ENCODE peak calls at places on chromosomes 4 and X, in seven cellular contexts. E is stomach; M is neural progenitor cell; H is heart left ventricle; G is fibroblast of lung; A is omental fat pad; J is CD4-positive, alpha-beta T cell. T is an unnamed sample.

GRCh38 chrX:130975947-130976346 is 72.9 kb upstream of the ENOX2 start:
- DNase-seq in H (no peak), E (no peak), J (no peak), M (peak; percentile 53), A (no peak), G (peak; percentile 70), T (peak; percentile 6)

GRCh38 chrX:23993012-23993633 is 33.9 kb downstream of the KLHL15 start:
- DNase-seq in G (no peak), A (no peak), H (no peak), M (no peak), E (no peak), J (no peak), T (no peak)

GRCh38 chr4:175139205-175139604 is 221.0 kb downstream of the ADAM29 start:
- DNase-seq in G (no peak), H (no peak), J (no peak), E (no peak), A (no peak), M (no peak), T (no peak)

GRCh38 chrX:25523574-25523973 is 507.8 kb upstream of the ARX start:
- DNase-seq in A (no peak), M (peak; percentile 60), G (peak; percentile 57), H (peak; percentile 17), E (no peak), J (no peak), T (no peak)

GRCh38 chr4:126341927-126342326 is 1027.2 kb downstream of the FAT4 start:
- DNase-seq in J (no peak), G (no peak), M (no peak), H (no peak), E (no peak), A (no peak), T (no peak)

GRCh38 chr4:147487616-147488015 is 6.7 kb downstream of the EDNRA start:
- DNase-seq in H (no peak), E (no peak), G (no peak), A (no peak), M (no peak), J (no peak), T (no peak)

GRCh38 chrX:109966246-109966645 is 36.7 kb upstream of the TMEM164 start:
- DNase-seq in E (no peak), G (peak; percentile 24), A (no peak), M (no peak), J (no peak), H (no peak), T (no peak)

GRCh38 chr4:143356493-143356892 is 19.8 kb downstream of the GAB1 start:
- DNase-seq in J (no peak), H (no peak), M (no peak), G (no peak), A (no peak), E (no peak), T (peak; percentile 63)

GRCh38 chrX:73767017-73767416 is 204.0 kb downstream of the CHIC1 start:
- DNase-seq in J (no peak), A (no peak), H (no peak), E (no peak), M (no peak), G (no peak), T (no peak)

GRCh38 chrX:129983575-129984131 is 1.2 kb downstream of the BCORL1 start:
- DNase-seq in M (peak; percentile 74), E (no peak), J (no peak), G (no peak), H (peak; percentile 30), A (no peak), T (no peak)

GRCh38 chrX:68832101-68832416 is 3.2 kb downstream of the EFNB1 start:
- DNase-seq in E (peak; percentile 45), J (no peak), H (peak; percentile 43), G (peak; percentile 75), A (no peak), M (peak; percentile 41), T (peak; percentile 28)

GRCh38 chr4:104531390-104531789 is 36.7 kb upstream of the CXXC4 start:
- DNase-seq in A (no peak), J (no peak), M (no peak), E (no peak), G (peak; percentile 9), H (no peak), T (peak; percentile 12)

GRCh38 chrX:1281511-1281910 is 12.9 kb downstream of the CSF2RA start:
- DNase-seq in J (no peak), E (no peak), A (no peak), M (no peak), H (no peak), G (no peak), T (no peak)

GRCh38 chrX:64205441-64205734 is at the start of gene AMER1:
- DNase-seq in G (no peak), H (no peak), M (no peak), J (no peak), E (no peak), A (no peak), T (no peak)

GRCh38 chr4:121277194-121278105 is 103.4 kb downstream of the QRFPR start:
- DNase-seq in A (no peak), J (no peak), G (no peak), H (no peak), M (peak; percentile 43), E (no peak), T (no peak)

GRCh38 chrX:111090458-111090857 is 5.5 kb upstream of the PAK3 start:
- DNase-seq in E (no peak), H (no peak), M (no peak), J (no peak), A (no peak), G (no peak), T (no peak)

GRCh38 chr4:85828295-85828910 is 353.5 kb downstream of the ARHGAP24 start:
- DNase-seq in H (no peak), E (no peak), J (no peak), G (no peak), M (no peak), A (no peak), T (peak; percentile 48)

GRCh38 chr4:186693159-186693815 is 30.4 kb downstream of the FAT1 start:
- DNase-seq in J (no peak), H (peak; percentile 67), G (peak; percentile 86), M (no peak), A (peak; percentile 48), E (peak; percentile 76), T (no peak)

GRCh38 chrX:16836371-16836770 is 33.8 kb downstream of the RBBP7 start:
- DNase-seq in E (peak; percentile 49), G (peak; percentile 49), H (no peak), M (peak; percentile 52), A (no peak), J (no peak), T (peak; percentile 20)

GRCh38 chrX:17748684-17749083 is 11.4 kb downstream of the SCML1 start:
- DNase-seq in A (no peak), M (no peak), J (no peak), H (no peak), G (no peak), E (no peak), T (no peak)

GRCh38 chr4:82811838-82812672 is 13.5 kb upstream of the SCD5 start:
- DNase-seq in E (no peak), G (peak; percentile 48), M (peak; percentile 80), A (no peak), H (no peak), J (no peak), T (no peak)

GRCh38 chr4:22625301-22625700 is 67.4 kb upstream of the GBA3 start:
- DNase-seq in E (no peak), A (no peak), H (no peak), M (peak; percentile 27), J (no peak), G (no peak), T (no peak)

GRCh38 chrX:29662759-29663503 is 552.4 kb upstream of the MAGEB2 start:
- DNase-seq in G (peak; percentile 88), H (no peak), A (no peak), E (no peak), M (no peak), J (no peak), T (peak; percentile 78)

GRCh38 chr4:142940614-142941013 is 94.5 kb upstream of the INPP4B start:
- DNase-seq in E (peak; percentile 68), G (no peak), M (no peak), J (no peak), H (no peak), A (no peak), T (no peak)

GRCh38 chr4:99321241-99322191 is at the start of gene ADH1B:
- DNase-seq in A (no peak), G (peak; percentile 84), H (no peak), J (no peak), M (peak; percentile 70), E (no peak), T (no peak)

GRCh38 chr4:132669786-132670185 is 479.3 kb upstream of the PCDH10 start:
- DNase-seq in H (no peak), G (no peak), E (no peak), A (no peak), J (no peak), M (no peak), T (no peak)
- TF ChIP-seq CTCF in H (no peak), G (no peak), E (no peak), A (no peak), J (no peak), M (no peak), T (no peak)

DNA sequence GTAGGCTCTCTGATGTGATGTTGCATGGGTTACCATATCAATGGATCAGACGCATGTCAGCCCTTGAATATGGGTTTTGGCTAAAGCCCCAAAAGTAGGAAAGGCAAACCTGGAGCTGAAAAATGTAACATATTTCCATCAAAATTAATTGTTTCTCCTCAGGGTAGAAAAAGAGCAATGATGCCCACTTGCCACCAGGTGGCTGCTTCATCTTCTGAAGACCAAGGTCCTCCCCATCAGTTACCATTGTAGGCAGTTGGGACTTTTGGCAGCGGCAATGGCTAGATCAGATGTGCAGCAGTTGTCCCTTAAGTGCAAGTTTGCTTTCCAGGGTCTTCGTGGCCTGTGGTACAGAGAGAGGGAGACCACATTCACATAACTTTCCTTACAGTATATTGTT is 118.2 kb downstream of the NAF1 start:
- DNase-seq in H (no peak), J (no peak), A (no peak), G (peak; percentile 3), E (peak; percentile 26), M (peak; percentile 47), T (peak; percentile 2)
- TF ChIP-seq CTCF in H (no peak), J (peak; percentile 27), A (no peak), G (peak; percentile 32), E (no peak), M (peak; percentile 53), T (peak; percentile 71)

DNA sequence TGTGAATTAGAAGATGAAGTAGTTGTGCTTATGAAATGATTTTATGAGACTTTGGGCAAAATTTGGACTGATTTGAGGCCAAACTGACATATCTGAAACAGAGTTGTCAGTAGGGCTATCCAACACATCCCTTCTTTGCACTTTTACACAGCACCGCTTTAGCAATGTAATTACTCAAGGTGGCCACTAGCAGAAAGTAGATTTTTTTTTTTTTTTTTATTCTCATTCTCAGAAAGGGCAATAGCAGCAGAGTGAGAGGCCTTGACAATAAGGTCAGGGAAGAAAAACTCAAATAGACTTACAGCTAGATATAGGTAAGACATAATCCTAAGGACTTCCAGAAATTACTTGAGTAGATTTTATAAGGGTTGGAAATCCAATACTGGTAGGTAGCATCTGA is 414.3 kb downstream of the NAP1L3 start:
- DNase-seq in G (no peak), M (no peak), H (no peak), E (no peak), J (no peak), A (no peak), T (no peak)
- TF ChIP-seq CTCF in G (no peak), M (peak; percentile 37), H (no peak), E (no peak), J (no peak), A (no peak), T (no peak)

DNA sequence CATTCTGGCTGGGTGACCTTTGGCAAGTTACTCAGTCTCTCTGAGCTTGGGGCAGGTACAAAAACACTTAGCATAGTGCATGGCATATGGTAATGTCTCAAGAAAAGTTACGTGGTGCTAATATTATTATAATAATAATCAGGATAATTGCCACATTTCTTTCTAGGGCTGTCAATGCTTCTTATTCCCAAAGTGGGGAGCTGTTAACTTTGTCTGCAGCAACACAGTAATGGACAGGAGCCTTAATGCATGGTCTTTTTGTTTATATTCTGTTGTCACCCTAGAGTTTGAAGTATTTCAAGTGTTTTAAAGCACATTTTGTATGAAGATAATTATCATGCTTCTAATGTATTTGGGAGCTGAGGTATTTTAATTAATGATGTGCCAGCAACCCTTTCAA is 121.8 kb downstream of the FHIP1A start:
- DNase-seq in M (no peak), A (no peak), H (no peak), G (no peak), J (no peak), E (no peak), T (no peak)
- TF ChIP-seq CTCF in M (peak; percentile 48), A (no peak), H (no peak), G (no peak), J (no peak), E (no peak), T (peak; percentile 43)